ENCODE peak calls at places on chromosomes 3 and 15, in ten cellular contexts. A is T1000; Z is NK-92 treated with Interleukin-12 subunit alpha and Interleukin-12 subunit beta, amount 100 ng/mL, for 24 hours; R is stimulated activated CD8-positive, alpha-beta memory T cell treated with anti-CD3 and anti-CD28 coated beads, Interleukin-2, amount 100 ng/mL, for 1 hour; S is ACHN; O is HuH-7.5; D is CD4-positive, alpha-beta T cell; C is neural crest cell; X is esophagus squamous epithelium; F is activated CD4-positive, alpha-beta T cell treated with anti-CD3 and anti-CD28 coated beads, Interleukin-2, amount 50 U/mL, for 1 hour. H is an unnamed sample.

GRCh38 chr3:55637906-55638635 is 151.0 kb upstream of the WNT5A start:
- DNase-seq in Z (no peak), F (no peak), O (no peak), R (no peak), D (no peak), A (no peak), S (no peak), X (no peak), C (no peak), H (no peak)

GRCh38 chr15:39195988-39196486 is 384.8 kb upstream of the THBS1 start:
- DNase-seq in S (no peak), X (no peak), C (no peak), O (no peak), D (no peak), Z (no peak), A (peak; percentile 68), R (no peak), F (no peak), H (no peak)

GRCh38 chr3:94184781-94185180 is 121.9 kb downstream of the NSUN3 start:
- DNase-seq in S (no peak), O (no peak), Z (no peak), A (no peak), F (no peak), D (no peak), R (no peak), X (no peak), C (no peak), H (no peak)

GRCh38 chr3:139448104-139448503 is 28.2 kb downstream of the RBP2 start:
- DNase-seq in A (no peak), X (no peak), Z (peak; percentile 5), S (no peak), D (no peak), O (no peak), C (no peak), R (no peak), F (no peak), H (no peak)

GRCh38 chr3:12175844-12176453 is 17.2 kb upstream of the TIMP4 start:
- DNase-seq in F (peak; percentile 6), D (no peak), R (no peak), X (no peak), Z (peak; percentile 24), C (peak; percentile 62), A (no peak), S (peak; percentile 62), O (peak; percentile 77), H (no peak)

GRCh38 chr15:80659375-80659774 is 35.7 kb upstream of the ABHD17C start:
- DNase-seq in S (no peak), F (no peak), D (no peak), A (no peak), O (no peak), R (no peak), C (no peak), X (no peak), Z (no peak), H (no peak)

GRCh38 chr3:45795882-45796765 is at the start of gene SLC6A20:
- DNase-seq in F (no peak), R (no peak), X (no peak), D (no peak), Z (no peak), S (no peak), O (no peak), C (peak; percentile 14), A (no peak), H (peak; percentile 19)

GRCh38 chr3:24432989-24433388 is 61.7 kb downstream of the THRB start:
- DNase-seq in A (no peak), X (no peak), C (no peak), F (no peak), Z (no peak), S (no peak), R (no peak), D (no peak), O (no peak), H (no peak)

GRCh38 chr3:16011376-16011775 is 163.1 kb upstream of the GALNT15 start:
- DNase-seq in X (no peak), O (no peak), F (no peak), S (no peak), C (no peak), D (no peak), Z (no peak), A (no peak), R (no peak), H (no peak)

GRCh38 chr3:5227812-5228211 is 40.3 kb downstream of the EDEM1 start:
- DNase-seq in R (no peak), C (no peak), X (no peak), F (no peak), D (no peak), S (no peak), Z (no peak), O (no peak), A (no peak), H (no peak)

H was measured in activated B cell treated with CpG ODN at 0.5 μM for 24 hours.